ENCODE peak calls at places on chromosomes 2 and 18, in nine cellular contexts. Z, X, L, V, B, J, Q, M and Y are unnamed samples.

GRCh38 chr18:36405611-36406010 is 108.1 kb downstream of the FHOD3 start:
- DNase-seq in Z (no peak), J (no peak), Q (no peak), B (no peak), X (no peak), M (no peak), L (no peak), V (no peak), Y (no peak)

GRCh38 chr2:237456200-237456731 is 30.8 kb upstream of the MLPH start:
- DNase-seq in Q (no peak), J (no peak), X (peak), V (no peak), M (no peak), Z (no peak), B (no peak), L (peak), Y (no peak)

GRCh38 chr18:21191596-21192307 is 50.3 kb upstream of the GREB1L start:
- DNase-seq in L (peak), Q (no peak), Z (peak), V (peak), X (peak), B (peak), J (no peak), M (peak), Y (peak)

GRCh38 chr2:120722603-120723421 is 12.9 kb upstream of the GLI2 start:
- DNase-seq in V (no peak), M (no peak), B (no peak), L (peak), Z (no peak), J (no peak), X (peak), Q (no peak), Y (no peak)

GRCh38 chr2:179446475-179447141 is 182.0 kb upstream of the SESTD1 start:
- DNase-seq in Z (no peak), Q (no peak), V (no peak), J (no peak), X (no peak), M (no peak), B (no peak), L (no peak), Y (no peak)

GRCh38 chr18:46334200-46334553 is 230.0 kb downstream of the HAUS1 start:
- DNase-seq in V (no peak), B (no peak), L (no peak), Z (no peak), M (no peak), Q (no peak), X (no peak), J (no peak), Y (no peak)

GRCh38 chr2:43100883-43101662 is 125.3 kb downstream of the ZFP36L2 start:
- DNase-seq in J (peak), X (peak), V (no peak), Z (no peak), L (no peak), M (peak), Q (no peak), B (no peak), Y (no peak)

GRCh38 chr2:43332653-43333052 is 106.2 kb upstream of the ZFP36L2 start:
- DNase-seq in B (no peak), V (no peak), Z (no peak), M (no peak), J (no peak), Q (no peak), L (no peak), X (no peak), Y (no peak)

GRCh38 chr18:27062802-27063201 is 122.3 kb downstream of the CHST9 start:
- DNase-seq in J (no peak), B (no peak), X (no peak), Q (no peak), L (no peak), M (no peak), V (peak), Z (no peak), Y (no peak)

GRCh38 chr2:178448968-178449661 is 1.9 kb downstream of the PRKRA start:
- DNase-seq in Z (no peak), V (no peak), M (no peak), L (no peak), Q (no peak), J (no peak), B (no peak), X (no peak), Y (no peak)

GRCh38 chr2:241680827-241681599 is 5.6 kb downstream of the DTYMK start:
- DNase-seq in V (no peak), J (no peak), B (no peak), M (no peak), Q (no peak), X (peak), L (peak), Z (no peak), Y (no peak)

GRCh38 chr2:127953128-127953718 is 67.5 kb upstream of the AMMECR1L start:
- DNase-seq in Q (no peak), J (no peak), L (no peak), X (peak), B (no peak), V (no peak), M (no peak), Z (no peak), Y (no peak)